ENCODE peak calls at places on chromosomes 7 and 10, in ten cellular contexts. J is bronchial epithelial cell, K is endodermal cell, R is endothelial cell, S is AG09319, P is Peyer's patch, G is transverse colon, A is K562, B is A549, U is H9. T is an unnamed sample.

GRCh38 chr10:84838851-84839250 is 510.5 kb downstream of the CCSER2 start:
- DNase-seq in J (no peak), K (no peak), R (no peak), S (no peak), P (no peak), G (no peak), A (no peak), B (no peak), U (no peak), T (no peak)

GRCh38 chr10:24718031-24718855 is 5.4 kb downstream of the ARHGAP21 start:
- DNase-seq in J (peak), K (no peak), R (no peak), S (no peak), P (no peak), G (no peak), A (no peak), B (peak), U (no peak), T (no peak)

GRCh38 chr7:155338632-155339320 is 41.1 kb downstream of the INSIG1 start:
- DNase-seq in J (no peak), K (peak), R (no peak), S (no peak), P (no peak), G (no peak), A (no peak), B (no peak), U (no peak), T (peak)

GRCh38 chr7:1668932-1669485 is 1.1 kb upstream of the ELFN1 start:
- DNase-seq in J (peak), K (peak), R (no peak), S (no peak), P (peak), G (no peak), A (peak), B (no peak), U (peak), T (no peak)

GRCh38 chr10:100728928-100729876 is 16.2 kb upstream of the PAX2 start:
- DNase-seq in J (peak), K (peak), R (peak), S (no peak), P (no peak), G (no peak), A (peak), B (peak), U (peak), T (no peak)

GRCh38 chr10:32111585-32111984 is 55.4 kb upstream of the KIF5B start:
- DNase-seq in J (no peak), K (no peak), R (no peak), S (no peak), P (no peak), G (no peak), A (no peak), B (no peak), U (no peak), T (no peak)

GRCh38 chr10:130713731-130714130 is 577.5 kb downstream of the GLRX3 start:
- DNase-seq in J (no peak), K (no peak), R (no peak), S (no peak), P (no peak), G (no peak), A (no peak), B (no peak), U (no peak), T (no peak)

GRCh38 chr10:72889391-72889831 is 4.1 kb upstream of the OIT3 start:
- DNase-seq in J (peak), K (no peak), R (no peak), S (peak), P (no peak), G (no peak), A (no peak), B (no peak), U (no peak), T (no peak)

GRCh38 chr7:155467846-155468821 is 10.2 kb downstream of the EN2 start:
- DNase-seq in J (no peak), K (peak), R (no peak), S (no peak), P (no peak), G (no peak), A (no peak), B (no peak), U (peak), T (no peak)

GRCh38 chr7:17144313-17144712 is 154.1 kb upstream of the AHR start:
- DNase-seq in J (peak), K (no peak), R (no peak), S (no peak), P (no peak), G (no peak), A (peak), B (peak), U (no peak), T (no peak)

GRCh38 chr7:78765985-78766729 is 687.3 kb downstream of the MAGI2 start:
- DNase-seq in J (no peak), K (no peak), R (no peak), S (no peak), P (no peak), G (no peak), A (no peak), B (no peak), U (no peak), T (no peak)

GRCh38 chr10:109892087-109892486 is 31.2 kb downstream of the XPNPEP1 start:
- DNase-seq in J (peak), K (no peak), R (no peak), S (no peak), P (no peak), G (no peak), A (no peak), B (no peak), U (peak), T (no peak)

GRCh38 chr10:126191192-126191591 is 197.1 kb downstream of the ADAM12 start:
- DNase-seq in J (no peak), K (no peak), R (no peak), S (no peak), P (no peak), G (no peak), A (no peak), B (no peak), U (no peak), T (no peak)

GRCh38 chr10:31399631-31400030 is 80.6 kb downstream of the ZEB1 start:
- DNase-seq in J (peak), K (no peak), R (no peak), S (no peak), P (no peak), G (no peak), A (no peak), B (no peak), U (no peak), T (no peak)

GRCh38 chr10:129934196-129934925 is 29.7 kb downstream of the EBF3 start:
- DNase-seq in J (no peak), K (no peak), R (no peak), S (no peak), P (no peak), G (no peak), A (no peak), B (no peak), U (no peak), T (no peak)

GRCh38 chr10:113689574-113689973 is 9.9 kb downstream of the CASP7 start:
- DNase-seq in J (no peak), K (no peak), R (no peak), S (no peak), P (no peak), G (no peak), A (no peak), B (no peak), U (no peak), T (no peak)

GRCh38 chr7:23930312-23930711 is 220.3 kb downstream of the STK31 start:
- DNase-seq in J (no peak), K (no peak), R (no peak), S (no peak), P (no peak), G (no peak), A (no peak), B (no peak), U (no peak), T (no peak)

GRCh38 chr7:68288099-68288498 is 1291.5 kb downstream of the TYW1 start:
- DNase-seq in J (no peak), K (no peak), R (no peak), S (no peak), P (no peak), G (no peak), A (no peak), B (no peak), U (no peak), T (no peak)

GRCh38 chr10:87861566-87861952 is 1.8 kb downstream of the KLLN start:
- DNase-seq in J (peak), K (no peak), R (peak), S (peak), P (peak), G (peak), A (peak), B (no peak), U (peak), T (no peak)
- TF ChIP-seq CTCF in J (peak), K (peak), R (no peak), S (peak), P (peak), G (no peak), A (peak), B (no peak), U (peak), T (no peak)

GRCh38 chr10:107814865-107815487 is 650.5 kb upstream of the SORCS1 start:
- DNase-seq in J (peak), K (peak), R (peak), S (peak), P (no peak), G (peak), A (peak), B (no peak), U (peak), T (no peak)
- TF ChIP-seq CTCF in J (peak), K (peak), R (peak), S (peak), P (peak), G (peak), A (no peak), B (no peak), U (peak), T (peak)

DNA sequence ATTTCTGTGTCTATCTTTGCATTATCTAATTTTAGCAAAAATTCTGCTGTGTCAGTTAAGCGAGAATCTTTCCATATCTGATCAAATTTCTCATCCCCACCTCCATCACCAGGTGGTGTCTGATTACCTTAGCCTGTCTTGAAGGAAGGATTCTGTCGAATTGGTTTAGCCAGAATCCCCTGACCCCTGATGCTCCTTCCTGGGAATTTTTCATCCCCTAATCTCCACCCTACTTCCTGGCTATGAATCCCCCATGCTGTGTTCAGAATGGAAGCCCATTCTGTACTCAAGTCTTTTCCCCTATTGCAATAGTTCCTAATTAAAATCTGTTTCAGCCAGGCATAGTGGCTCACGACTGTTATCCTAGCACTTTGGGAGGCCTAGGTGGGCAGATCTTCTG is 216.1 kb downstream of the SKIDA1 start:
- DNase-seq in J (no peak), K (no peak), R (no peak), S (no peak), P (no peak), G (no peak), A (no peak), B (no peak), U (no peak), T (no peak)
- TF ChIP-seq CTCF in J (no peak), K (peak), R (no peak), S (no peak), P (no peak), G (no peak), A (no peak), B (no peak), U (no peak), T (no peak)

GRCh38 chr7:106893591-106893990 is 28.5 kb downstream of the PIK3CG start:
- DNase-seq in J (peak), K (no peak), R (no peak), S (no peak), P (no peak), G (no peak), A (no peak), B (no peak), U (no peak), T (no peak)

GRCh38 chr7:106888204-106888603 is 23.1 kb downstream of the PIK3CG start:
- DNase-seq in J (no peak), K (no peak), R (no peak), S (no peak), P (no peak), G (no peak), A (no peak), B (no peak), U (no peak), T (no peak)

GRCh38 chr7:106895246-106895864 is 30.3 kb downstream of the PIK3CG start:
- DNase-seq in J (no peak), K (no peak), R (no peak), S (no peak), P (no peak), G (peak), A (no peak), B (no peak), U (no peak), T (no peak)

GRCh38 chr7:106890952-106891351 is 25.9 kb downstream of the PIK3CG start:
- DNase-seq in J (no peak), K (no peak), R (no peak), S (no peak), P (no peak), G (no peak), A (no peak), B (no peak), U (no peak), T (no peak)

DNA sequence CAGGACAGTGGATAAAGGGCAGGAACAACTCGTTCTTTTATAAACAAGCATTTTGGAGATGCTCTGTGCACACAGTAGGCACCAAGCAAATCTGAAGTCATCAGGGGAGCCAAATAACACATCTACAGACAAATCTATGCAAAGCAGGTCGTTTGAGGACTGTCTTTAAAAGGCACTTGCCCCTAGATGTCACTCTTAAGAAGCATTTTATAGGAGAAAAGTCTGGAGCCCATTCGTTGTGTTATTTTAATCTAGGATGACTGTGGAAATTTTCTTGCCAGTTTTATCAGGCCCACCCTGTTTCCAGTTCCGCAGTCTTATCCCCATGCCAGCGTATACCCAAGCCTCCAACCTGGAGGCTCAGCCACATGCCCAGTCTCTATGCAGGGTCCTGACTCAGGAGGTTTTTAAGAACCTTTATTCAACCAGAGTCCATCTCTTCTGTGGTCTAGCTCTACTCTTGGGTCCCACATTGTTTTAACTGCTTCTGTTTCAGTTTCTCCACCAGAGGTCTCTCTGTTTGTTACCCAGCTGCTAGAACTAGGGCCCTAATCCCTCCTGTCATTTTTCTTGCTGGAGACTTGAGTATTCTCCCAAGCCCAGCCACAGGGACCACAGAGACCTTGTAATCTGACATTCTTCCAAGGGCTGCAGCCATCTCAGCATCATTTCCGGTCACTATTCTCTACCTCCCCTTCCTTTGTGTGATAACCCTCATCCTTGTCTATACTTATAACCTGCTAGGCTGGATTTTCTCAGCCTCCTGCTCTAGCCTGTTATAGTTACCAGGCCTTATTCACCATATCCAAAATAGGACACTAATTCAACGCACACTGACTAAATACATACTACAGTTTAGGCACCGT is 26.7 kb downstream of the PIK3CG start:
- DNase-seq in J (peak), K (no peak), R (no peak), S (no peak), P (no peak), G (no peak), A (peak), B (no peak), U (peak), T (no peak)
- TF ChIP-seq CTCF in J (no peak), K (peak), R (no peak), S (no peak), P (no peak), G (no peak), A (peak), B (no peak), U (peak), T (no peak)

T was measured in type B pancreatic cell.